ENCODE peak calls at places on chromosome 6, in six cellular contexts. L, E, P, J, O and Q are unnamed samples.
A peak's percentile ranks its signal among the peaks of the same experiment; 100 is the strongest.

GRCh38 chr6:157615411-157615763 is 207.7 kb upstream of the SNX9 start:
- DNase-seq in J (no peak), E (no peak), P (no peak), O (no peak), L (no peak), Q (no peak)

GRCh38 chr6:170375661-170376060 is 69.1 kb downstream of the FAM120B start:
- DNase-seq in J (no peak), E (no peak), O (no peak), L (no peak), P (no peak), Q (no peak)

GRCh38 chr6:139778113-139778512 is 403.7 kb upstream of the CITED2 start:
- DNase-seq in E (no peak), P (no peak), J (no peak), L (no peak), O (no peak), Q (no peak)

GRCh38 chr6:107114872-107115694 is at the start of gene BEND3:
- DNase-seq in P (no peak), E (peak; percentile 13), L (peak; percentile 59), J (peak; percentile 53), O (peak; percentile 61), Q (peak; percentile 61)

GRCh38 chr6:136775548-136775947 is 16.7 kb downstream of the MAP3K5 start:
- DNase-seq in E (no peak), O (no peak), J (peak; percentile 26), L (no peak), P (no peak), Q (no peak)

GRCh38 chr6:129748901-129749748 is 39.1 kb upstream of the ARHGAP18 start:
- DNase-seq in L (peak; percentile 48), P (no peak), J (peak; percentile 73), E (no peak), O (no peak), Q (no peak)

GRCh38 chr6:109166643-109167042 is 71.3 kb downstream of the CEP57L1 start:
- DNase-seq in P (no peak), O (no peak), J (no peak), L (no peak), E (no peak), Q (no peak)

GRCh38 chr6:167399051-167399387 is 74.1 kb downstream of the TTLL2 start:
- DNase-seq in P (no peak), E (no peak), L (no peak), J (no peak), O (no peak), Q (no peak)

GRCh38 chr6:112320561-112321300 is 26.4 kb upstream of the RFPL4B start:
- DNase-seq in J (peak; percentile 72), O (no peak), E (no peak), P (no peak), L (no peak), Q (no peak)

GRCh38 chr6:40520108-40520507 is 67.1 kb downstream of the LRFN2 start:
- DNase-seq in J (no peak), O (no peak), L (no peak), E (no peak), P (no peak), Q (no peak)

GRCh38 chr6:6006428-6007310 is at the start of gene NRN1:
- DNase-seq in E (no peak), P (no peak), J (no peak), O (no peak), L (peak; percentile 21), Q (peak; percentile 29)

GRCh38 chr6:105648276-105648675 is 245.4 kb upstream of the PREP start:
- DNase-seq in O (no peak), L (peak; percentile 36), P (no peak), J (no peak), E (no peak), Q (no peak)

DNA sequence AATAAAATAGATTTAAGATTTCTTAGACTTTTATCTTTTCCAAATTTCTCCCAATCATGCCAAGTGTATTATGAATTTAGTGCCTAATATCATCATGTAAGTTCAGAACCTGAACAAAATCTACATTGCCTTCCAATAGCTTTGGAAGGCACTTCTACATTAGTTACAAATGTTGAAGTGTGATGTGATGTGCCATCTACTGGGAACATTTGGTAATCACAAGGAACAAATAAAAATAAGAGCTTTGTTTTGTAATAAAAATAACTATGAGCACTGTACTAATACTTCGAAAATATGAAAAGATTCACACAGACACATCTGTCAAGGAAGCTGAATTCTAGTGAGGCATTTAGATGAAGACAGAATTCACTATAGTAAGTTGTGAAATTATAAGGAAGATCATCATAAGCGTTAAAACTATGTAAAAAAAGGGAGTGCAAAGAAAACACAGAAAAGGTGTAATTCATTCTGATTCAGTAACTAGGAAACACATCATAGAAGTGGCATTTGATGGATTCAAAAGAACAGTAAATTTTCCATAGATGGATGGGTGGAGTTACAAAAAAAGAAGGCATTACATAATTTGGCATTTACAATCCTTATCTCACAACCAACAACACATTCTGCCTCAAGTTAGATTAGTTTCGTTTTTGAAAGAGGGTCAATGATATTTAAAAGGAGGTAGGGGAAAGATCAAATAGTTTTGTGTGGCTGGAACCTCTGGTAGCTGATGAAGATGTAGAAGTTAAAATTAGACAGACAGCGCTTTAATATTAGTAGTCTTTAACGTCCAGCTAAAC is 161.0 kb downstream of the ASCC3 start:
- DNase-seq in O (no peak), P (no peak), L (peak; percentile 29), E (no peak), J (peak; percentile 47), Q (no peak)
- TF ChIP-seq CTCF in O (peak; percentile 52), P (peak; percentile 33), L (peak; percentile 26), E (peak; percentile 44), J (peak; percentile 21), Q (peak; percentile 50)

GRCh38 chr6:63290507-63291049 is 29.2 kb downstream of the LGSN start:
- DNase-seq in O (no peak), J (no peak), E (no peak), L (no peak), P (no peak), Q (no peak)

GRCh38 chr6:63299667-63300066 is 20.1 kb downstream of the LGSN start:
- DNase-seq in J (no peak), E (no peak), L (no peak), P (no peak), O (no peak), Q (no peak)

DNA sequence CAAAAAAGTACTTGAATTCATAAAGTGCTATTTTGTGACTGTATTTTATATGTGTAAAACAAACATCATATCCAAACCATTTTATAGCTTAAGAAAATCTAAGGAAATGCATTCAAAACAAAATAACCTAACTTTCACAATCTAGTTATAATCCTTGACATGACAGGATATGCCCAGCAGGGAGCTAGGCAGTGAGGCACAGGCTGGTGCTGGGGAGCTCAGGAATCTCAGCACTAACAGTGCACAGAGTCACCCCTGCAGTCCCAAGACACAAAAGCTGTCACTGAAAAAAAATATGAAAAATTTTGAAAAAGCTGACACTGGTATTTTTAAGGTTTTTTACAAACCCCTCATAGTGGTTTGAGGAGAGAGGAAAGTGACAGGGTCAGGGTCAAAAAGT is 24.2 kb downstream of the LGSN start:
- DNase-seq in O (no peak), E (no peak), J (no peak), L (no peak), P (no peak), Q (no peak)
- TF ChIP-seq CTCF in O (no peak), E (no peak), J (no peak), L (no peak), P (no peak), Q (no peak)

GRCh38 chr6:166331503-166332133 is 10.7 kb downstream of the SFT2D1 start:
- DNase-seq in L (no peak), J (no peak), O (no peak), E (no peak), P (no peak), Q (no peak)
- TF ChIP-seq CTCF in L (no peak), J (no peak), O (no peak), E (no peak), P (no peak), Q (no peak)

DNA sequence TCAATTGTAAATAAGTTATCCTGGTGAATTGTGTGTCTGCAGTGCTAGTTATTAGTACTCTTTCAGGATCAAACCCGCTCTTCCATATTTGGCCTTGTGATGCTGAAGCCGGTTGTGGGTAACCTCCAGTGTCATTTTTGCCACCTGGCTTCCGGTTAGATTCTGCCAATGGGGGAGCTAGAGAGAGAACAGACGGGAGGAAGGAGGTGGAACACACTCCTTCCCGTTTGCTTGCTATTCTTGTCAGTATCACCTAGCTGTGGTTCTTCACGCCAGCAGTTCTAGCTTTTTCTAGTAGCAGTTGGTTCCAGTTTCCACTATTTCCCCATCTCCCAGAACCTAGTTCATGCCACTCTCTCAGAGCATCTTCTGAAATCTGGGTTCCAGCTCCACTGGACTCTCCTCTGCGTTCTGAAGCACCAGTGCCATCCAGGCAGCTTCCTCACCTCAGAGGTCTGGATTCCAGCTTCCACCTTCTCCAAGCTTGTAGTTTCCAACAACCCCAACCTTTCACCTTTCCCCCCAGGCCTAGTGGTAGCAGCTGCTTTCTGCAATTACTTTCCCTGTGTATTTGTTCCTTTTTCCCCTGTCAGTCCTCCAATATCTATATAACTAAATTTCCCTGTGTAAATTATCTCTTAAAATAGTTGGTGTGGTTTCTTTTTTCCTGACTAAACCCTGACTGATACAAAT is 46.9 kb upstream of the LOC128125822 start:
- DNase-seq in O (no peak), L (peak; percentile 37), E (no peak), P (no peak), J (no peak), Q (no peak)
- TF ChIP-seq CTCF in O (peak; percentile 10), L (no peak), E (no peak), P (no peak), J (no peak), Q (no peak)

DNA sequence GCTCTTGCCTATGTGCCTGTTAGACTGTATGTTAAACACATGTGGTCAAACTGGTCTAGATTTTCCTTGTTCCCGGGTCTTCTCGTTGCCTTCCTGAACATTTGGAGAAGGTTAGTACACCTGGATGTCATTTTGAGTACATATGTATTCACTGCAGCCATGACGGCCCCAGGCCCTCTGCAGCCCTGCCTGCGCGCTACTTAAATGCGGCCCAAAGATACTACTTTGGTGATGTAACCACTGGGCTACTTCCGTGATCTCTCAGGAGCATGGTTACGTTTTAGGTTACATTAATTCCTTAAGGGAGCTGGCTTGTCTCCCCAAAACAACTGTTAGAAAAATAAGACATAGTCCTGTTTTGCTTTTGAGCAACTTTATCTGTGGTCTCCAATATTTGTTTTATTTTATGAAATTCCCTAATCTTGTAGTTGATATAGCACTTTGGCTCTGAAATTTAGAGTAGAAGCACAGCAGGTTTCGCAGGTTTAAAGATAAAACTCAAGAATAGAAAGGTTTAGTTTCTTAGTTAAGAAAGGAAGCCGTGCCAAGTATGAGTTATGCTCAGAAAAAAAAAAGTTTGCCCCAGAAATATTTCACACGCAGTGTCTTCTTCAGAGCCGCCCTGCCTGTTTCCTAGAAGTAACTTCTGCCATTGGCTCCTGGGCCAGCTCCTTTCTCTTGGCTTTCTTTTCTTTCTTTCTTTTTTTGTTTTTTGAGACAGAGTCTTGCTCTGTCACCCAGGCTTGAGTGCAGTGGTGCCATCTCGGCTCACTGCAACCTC is 38.1 kb downstream of the TIAM2 start:
- DNase-seq in L (no peak), E (no peak), P (no peak), O (no peak), J (no peak), Q (no peak)
- TF ChIP-seq CTCF in L (no peak), E (no peak), P (no peak), O (no peak), J (no peak), Q (no peak)